ENCODE peak calls at places on chromosome 16, in four cellular contexts. One of them, this sample, is unnamed.

GRCh38 chr16:12320298-12320706 is 343.8 kb downstream of the SNX29 start:
- DNase-seq in H9: no peak
- DNase-seq in G401: no peak
- DNase-seq in adrenal gland: no peak
- DNase-seq in this sample: peak

GRCh38 chr16:21625026-21625425 is 25.6 kb downstream of the METTL9 start:
- DNase-seq in H9: no peak
- DNase-seq in adrenal gland: no peak
- DNase-seq in G401: no peak
- DNase-seq in this sample: no peak

GRCh38 chr16:80046848-80047247 is 446.3 kb upstream of the MAF start:
- DNase-seq in G401: no peak
- DNase-seq in adrenal gland: no peak
- DNase-seq in H9: no peak
- DNase-seq in this sample: no peak

GRCh38 chr16:55495616-55496289 is 13.1 kb upstream of the LPCAT2 start:
- DNase-seq in H9: peak
- DNase-seq in adrenal gland: no peak
- DNase-seq in G401: no peak
- DNase-seq in this sample: peak

GRCh38 chr16:1183235-1183907 is 30.5 kb downstream of the CACNA1H start:
- DNase-seq in adrenal gland: peak
- DNase-seq in G401: peak
- DNase-seq in H9: no peak
- DNase-seq in this sample: no peak

GRCh38 chr16:53695070-53695469 is 8.6 kb downstream of the RPGRIP1L start:
- DNase-seq in H9: no peak
- DNase-seq in adrenal gland: no peak
- DNase-seq in G401: no peak
- DNase-seq in this sample: peak

GRCh38 chr16:57785385-57785784 is 16.9 kb downstream of the KIFC3 start:
- DNase-seq in H9: no peak
- DNase-seq in G401: no peak
- DNase-seq in adrenal gland: no peak
- DNase-seq in this sample: no peak

GRCh38 chr16:57637424-57637823 is 9.0 kb downstream of the ADGRG1 start:
- DNase-seq in G401: peak
- DNase-seq in H9: no peak
- DNase-seq in adrenal gland: peak
- DNase-seq in this sample: no peak

GRCh38 chr16:31177136-31177535 is 2.8 kb upstream of the FUS start:
- DNase-seq in G401: no peak
- DNase-seq in H9: no peak
- DNase-seq in adrenal gland: peak
- DNase-seq in this sample: peak

GRCh38 chr16:3175157-3176153 is 12.5 kb upstream of the OR1F1 start:
- DNase-seq in adrenal gland: no peak
- DNase-seq in G401: peak
- DNase-seq in H9: peak
- DNase-seq in this sample: peak

GRCh38 chr16:23081675-23082119 is 67.6 kb downstream of the USP31 start:
- DNase-seq in G401: no peak
- DNase-seq in adrenal gland: no peak
- DNase-seq in H9: no peak
- DNase-seq in this sample: peak

GRCh38 chr16:69188716-69189115 is 1.8 kb downstream of the SNTB2 start:
- DNase-seq in G401: no peak
- DNase-seq in adrenal gland: no peak
- DNase-seq in H9: no peak
- DNase-seq in this sample: peak

GRCh38 chr16:30697264-30698138 is 1.5 kb upstream of the SRCAP start:
- DNase-seq in G401: peak
- DNase-seq in H9: no peak
- DNase-seq in adrenal gland: no peak
- DNase-seq in this sample: peak

GRCh38 chr16:57745768-57746167 is 10.2 kb downstream of the KATNB1 start:
- DNase-seq in G401: no peak
- DNase-seq in adrenal gland: no peak
- DNase-seq in H9: no peak
- DNase-seq in this sample: no peak

This sample was measured in ELR.